ENCODE peak calls at places on chromosomes 16 and 17, in ten cellular contexts. A, W, H, Z, O, Q, G, U, I and B are unnamed samples.
A peak's percentile ranks its signal among the peaks of the same experiment; 100 is the strongest.

GRCh38 chr16:81786868-81787267 is 7.8 kb downstream of the PLCG2 start:
- DNase-seq in H (no peak), Z (no peak), Q (no peak), U (no peak), O (no peak), G (no peak), W (peak; percentile 18), I (no peak), A (no peak), B (no peak)

GRCh38 chr16:69105501-69106361 is at the start of gene HAS3:
- DNase-seq in O (peak; percentile 81), H (no peak), Z (peak; percentile 50), A (no peak), W (peak; percentile 65), U (peak; percentile 69), Q (no peak), G (no peak), I (peak; percentile 55), B (peak; percentile 57)

GRCh38 chr17:70060415-70060814 is 14.6 kb upstream of the KCNJ16 start:
- DNase-seq in U (no peak), A (no peak), W (peak; percentile 58), I (no peak), O (no peak), H (no peak), Q (no peak), G (no peak), Z (no peak), B (peak; percentile 15)

GRCh38 chr17:5901731-5902660 is 168.2 kb upstream of the WSCD1 start:
- DNase-seq in H (no peak), U (no peak), W (no peak), G (peak; percentile 12), A (no peak), Z (no peak), Q (no peak), I (no peak), O (no peak), B (no peak)

GRCh38 chr16:86593913-86594312 is 15.6 kb downstream of the FOXL1 start:
- DNase-seq in A (no peak), G (peak; percentile 39), Z (no peak), Q (no peak), O (no peak), U (no peak), W (no peak), I (no peak), H (no peak), B (no peak)

GRCh38 chr16:27287887-27288286 is 19.3 kb upstream of the NSMCE1 start:
- DNase-seq in I (no peak), Q (no peak), H (no peak), A (no peak), O (no peak), Z (no peak), G (no peak), U (no peak), W (no peak), B (no peak)

GRCh38 chr17:41904242-41904841 is 14.4 kb downstream of the ACLY start:
- DNase-seq in Z (no peak), H (no peak), Q (no peak), U (no peak), A (no peak), G (no peak), O (no peak), I (no peak), W (no peak), B (no peak)

GRCh38 chr16:88442811-88443576 is 10.1 kb upstream of the ZFPM1 start:
- DNase-seq in U (peak; percentile 45), Z (peak; percentile 73), A (peak; percentile 38), H (peak; percentile 90), I (peak; percentile 50), O (peak; percentile 91), W (peak; percentile 48), Q (peak; percentile 69), G (peak; percentile 80), B (peak; percentile 54)

GRCh38 chr16:74865922-74866598 is 91.4 kb upstream of the FA2H start:
- DNase-seq in Q (no peak), U (no peak), G (no peak), Z (no peak), W (peak; percentile 86), A (no peak), O (no peak), H (no peak), I (no peak), B (no peak)

GRCh38 chr17:34703533-34703932 is 124.2 kb downstream of the TMEM132E start:
- DNase-seq in A (no peak), I (peak; percentile 65), G (no peak), Q (no peak), Z (peak; percentile 18), W (peak; percentile 19), O (no peak), H (no peak), U (peak; percentile 24), B (peak; percentile 82)

GRCh38 chr17:73196500-73196899 is 3.6 kb downstream of the COG1 start:
- DNase-seq in O (peak; percentile 64), H (no peak), Z (no peak), I (no peak), U (peak; percentile 25), W (peak; percentile 25), G (peak; percentile 65), A (no peak), Q (no peak), B (no peak)

GRCh38 chr17:3222505-3222904 is 15.0 kb downstream of the OR1A1 start:
- DNase-seq in Z (no peak), O (no peak), Q (no peak), W (no peak), G (no peak), U (no peak), H (no peak), A (no peak), I (no peak), B (no peak)

GRCh38 chr17:81906476-81907218 is 4.6 kb downstream of the PCYT2 start:
- DNase-seq in I (no peak), Q (no peak), U (no peak), H (no peak), A (no peak), W (no peak), Z (no peak), O (no peak), G (no peak), B (no peak)

GRCh38 chr17:28427372-28427771 is 21.4 kb upstream of the SLC46A1 start:
- DNase-seq in Z (no peak), G (no peak), H (no peak), U (no peak), I (no peak), A (no peak), W (no peak), Q (no peak), O (no peak), B (no peak)

GRCh38 chr16:10579965-10580918 is at the start of gene EMP2:
- DNase-seq in Z (peak; percentile 88), W (peak; percentile 73), Q (no peak), G (peak; percentile 94), O (peak; percentile 90), H (peak; percentile 92), A (peak; percentile 67), U (peak; percentile 72), I (peak; percentile 39), B (peak; percentile 77)

GRCh38 chr17:45299311-45299710 is 17.5 kb downstream of the MAP3K14 start:
- DNase-seq in Q (no peak), W (no peak), U (no peak), G (no peak), I (no peak), H (no peak), A (no peak), Z (no peak), O (no peak), B (no peak)

GRCh38 chr17:40936976-40937375 is 470 bp downstream of the KRT23 start:
- DNase-seq in I (no peak), G (no peak), Z (no peak), H (no peak), Q (no peak), O (no peak), U (no peak), W (no peak), A (no peak), B (no peak)

GRCh38 chr17:29059281-29059680 is 16.3 kb downstream of the PIPOX start:
- DNase-seq in O (peak; percentile 53), W (peak; percentile 74), Z (no peak), H (no peak), U (no peak), Q (no peak), G (no peak), A (no peak), I (no peak), B (peak; percentile 72)

GRCh38 chr17:17415006-17415405 is 61.8 kb upstream of the MED9 start:
- DNase-seq in U (no peak), Q (no peak), I (no peak), W (no peak), Z (no peak), H (no peak), G (no peak), A (no peak), O (no peak), B (no peak)
- H3K27ac ChIP-seq in U (no peak overlapping the region), Q (no peak overlapping the region), I (no peak overlapping the region), W (peak overlapping the region; percentile 25), Z (peak overlapping the region; percentile 45), H (peak overlapping the region; percentile 30), G (no peak overlapping the region), A (peak overlapping the region; percentile 81), O (peak overlapping the region; percentile 76), B (no peak overlapping the region)

GRCh38 chr16:23317751-23318150 is 15.6 kb downstream of the SCNN1B start:
- DNase-seq in W (no peak), G (peak; percentile 11), Z (no peak), A (no peak), H (no peak), O (no peak), U (no peak), I (no peak), Q (no peak), B (no peak)
- H3K27ac ChIP-seq in W (no peak overlapping the region), G (no peak overlapping the region), Z (no peak overlapping the region), A (no peak overlapping the region), H (no peak overlapping the region), O (no peak overlapping the region), U (no peak overlapping the region), I (peak overlapping the region; percentile 26), Q (no peak overlapping the region), B (no peak overlapping the region)

GRCh38 chr17:13750783-13751484 is 149.2 kb upstream of the HS3ST3A1 start:
- DNase-seq in G (no peak), U (no peak), A (no peak), H (no peak), W (peak; percentile 49), Q (no peak), Z (no peak), O (no peak), I (no peak), B (peak; percentile 86)
- H3K27ac ChIP-seq in G (no peak overlapping the region), U (no peak overlapping the region), A (no peak overlapping the region), H (no peak overlapping the region), W (no peak overlapping the region), Q (no peak overlapping the region), Z (no peak overlapping the region), O (no peak overlapping the region), I (no peak overlapping the region), B (no peak overlapping the region)

DNA sequence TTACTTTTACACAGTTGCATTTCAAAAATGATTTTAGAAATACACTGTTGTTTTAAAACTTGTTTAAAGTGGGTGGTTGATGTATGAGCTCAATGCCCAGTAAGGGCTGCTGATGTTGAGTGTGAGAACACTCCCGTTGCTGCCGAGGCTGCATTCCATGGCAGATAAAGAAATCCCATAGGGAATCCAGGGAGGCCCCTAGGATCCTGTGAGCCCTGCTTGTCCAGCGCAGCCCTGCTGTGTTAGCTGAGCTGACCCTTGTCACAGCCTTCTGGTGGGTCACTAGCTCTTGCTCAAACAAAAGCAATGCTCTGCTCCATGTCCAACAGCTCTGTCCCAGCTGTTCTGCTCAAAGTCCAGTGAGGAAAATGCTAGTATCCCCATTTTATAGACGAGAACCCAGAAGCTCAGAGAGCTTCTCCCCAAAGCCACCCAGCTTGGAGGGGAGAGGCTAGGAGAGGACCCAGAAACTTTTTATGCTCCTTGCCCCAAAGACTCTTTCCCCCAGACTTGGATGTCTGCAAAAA is 18.6 kb upstream of the COL1A1 start:
- DNase-seq in G (peak; percentile 73), O (no peak), A (no peak), I (no peak), W (peak; percentile 84), Q (no peak), Z (no peak), U (no peak), H (no peak), B (peak; percentile 21)
- H3K27ac ChIP-seq in G (peak overlapping the region; percentile 85), O (peak overlapping the region; percentile 87), A (peak overlapping the region; percentile 80), I (no peak overlapping the region), W (peak overlapping the region; percentile 78), Q (no peak overlapping the region), Z (peak overlapping the region; percentile 77), U (no peak overlapping the region), H (peak overlapping the region; percentile 60), B (peak overlapping the region; percentile 65)